ENCODE peak calls at places on chromosomes 12 and 14, in seven cellular contexts. M, B, R, I, X, A and Y are unnamed samples.
A peak's percentile ranks its signal among the peaks of the same experiment; 100 is the strongest.

GRCh38 chr12:109302358-109302757 is 6.7 kb downstream of the FOXN4 start:
- DNase-seq in A (no peak), M (no peak), X (no peak), B (no peak), R (no peak), I (peak; percentile 11), Y (no peak)

GRCh38 chr12:4107436-4107878 is 166.1 kb upstream of the CCND2 start:
- DNase-seq in R (peak; percentile 71), B (peak; percentile 79), I (peak; percentile 68), M (peak; percentile 48), A (no peak), X (peak; percentile 44), Y (peak; percentile 39)

GRCh38 chr12:70885952-70886351 is 34.6 kb downstream of the PTPRR start:
- DNase-seq in M (no peak), R (no peak), X (peak; percentile 8), I (no peak), A (no peak), B (no peak), Y (no peak)

GRCh38 chr12:13571035-13571434 is 374.5 kb downstream of the EMP1 start:
- DNase-seq in A (no peak), M (no peak), R (no peak), B (peak; percentile 86), X (no peak), I (no peak), Y (no peak)

GRCh38 chr14:93056166-93056839 is 59.4 kb downstream of the ITPK1 start:
- DNase-seq in A (no peak), I (no peak), B (no peak), M (no peak), R (no peak), X (no peak), Y (peak; percentile 52)

GRCh38 chr12:49296836-49297694 is 2.1 kb downstream of the PRPH start:
- DNase-seq in R (no peak), B (peak; percentile 75), A (no peak), M (peak; percentile 37), X (peak; percentile 33), I (peak; percentile 48), Y (no peak)

GRCh38 chr14:96189288-96189711 is 15.3 kb upstream of the BDKRB2 start:
- DNase-seq in M (peak; percentile 28), X (peak; percentile 69), R (no peak), B (no peak), I (peak; percentile 13), A (no peak), Y (peak; percentile 69)

GRCh38 chr12:128755565-128755964 is 68.2 kb downstream of the SLC15A4 start:
- DNase-seq in I (peak; percentile 82), B (no peak), R (no peak), X (no peak), A (no peak), M (no peak), Y (no peak)

GRCh38 chr12:51890135-51890464 is 2.2 kb downstream of the ANKRD33 start:
- DNase-seq in I (no peak), R (no peak), B (no peak), M (no peak), A (no peak), X (no peak), Y (no peak)

GRCh38 chr14:35814371-35815005 is 5.4 kb upstream of the RALGAPA1 start:
- DNase-seq in X (peak; percentile 34), I (peak; percentile 65), A (peak; percentile 69), B (peak; percentile 83), M (peak; percentile 48), R (peak; percentile 89), Y (peak; percentile 27)

GRCh38 chr12:111354511-111354910 is 14.4 kb downstream of the PHETA1 start:
- DNase-seq in X (no peak), R (no peak), I (no peak), A (no peak), M (no peak), B (no peak), Y (no peak)

GRCh38 chr12:108914031-108914630 is 34.2 kb downstream of the DAO start:
- DNase-seq in X (peak; percentile 20), A (no peak), I (no peak), R (no peak), M (peak; percentile 23), B (no peak), Y (no peak)

GRCh38 chr14:103259801-103260628 is 74.0 kb upstream of the EIF5 start:
- DNase-seq in A (no peak), X (peak; percentile 34), I (peak; percentile 81), B (no peak), R (no peak), M (peak; percentile 40), Y (no peak)

GRCh38 chr12:110780448-110780847 is 37.8 kb upstream of the PPP1CC start:
- DNase-seq in M (no peak), R (peak; percentile 65), X (no peak), A (no peak), B (no peak), I (no peak), Y (no peak)

GRCh38 chr12:130179621-130180020 is 17.4 kb downstream of the FZD10 start:
- DNase-seq in X (no peak), R (no peak), B (no peak), M (no peak), I (no peak), A (no peak), Y (no peak)

GRCh38 chr12:120064054-120064940 is 52.3 kb downstream of the RAB35 start:
- DNase-seq in X (no peak), B (no peak), I (no peak), M (no peak), A (no peak), R (no peak), Y (no peak)

GRCh38 chr14:102394717-102395378 is 32.1 kb downstream of the TECPR2 start:
- DNase-seq in A (no peak), B (no peak), M (no peak), X (no peak), R (no peak), I (no peak), Y (no peak)

GRCh38 chr12:46492471-46493351 is 120.1 kb upstream of the SLC38A2 start:
- DNase-seq in B (no peak), A (no peak), X (peak; percentile 29), M (no peak), I (peak; percentile 76), R (no peak), Y (no peak)

GRCh38 chr12:42823679-42824078 is 234.1 kb upstream of the PRICKLE1 start:
- DNase-seq in I (no peak), R (no peak), X (no peak), B (no peak), M (no peak), A (no peak), Y (no peak)

GRCh38 chr14:87944987-87945604 is 47.9 kb downstream of the GALC start:
- DNase-seq in B (peak; percentile 49), I (peak; percentile 47), A (no peak), M (peak; percentile 18), X (peak; percentile 20), R (no peak), Y (no peak)

GRCh38 chr12:95248095-95248494 is 30.5 kb downstream of the VEZT start:
- DNase-seq in I (no peak), M (no peak), R (no peak), B (no peak), A (no peak), X (no peak), Y (no peak)

GRCh38 chr12:109244043-109244442 is 65.0 kb downstream of the FOXN4 start:
- DNase-seq in A (no peak), M (no peak), I (no peak), R (no peak), B (no peak), X (no peak), Y (no peak)

GRCh38 chr12:14913381-14913781 is 25.0 kb downstream of the ERP27 start:
- DNase-seq in A (no peak), M (no peak), I (peak; percentile 66), B (peak; percentile 100), X (no peak), R (no peak), Y (no peak)

GRCh38 chr12:123597100-123597499 is 4.8 kb upstream of the DDX55 start:
- DNase-seq in R (no peak), A (no peak), I (no peak), X (no peak), M (no peak), B (no peak), Y (no peak)

GRCh38 chr12:19946549-19946948 is 421.8 kb upstream of the PDE3A start:
- DNase-seq in I (peak; percentile 69), M (peak; percentile 88), B (no peak), R (no peak), A (no peak), X (peak; percentile 82), Y (peak; percentile 84)

GRCh38 chr12:131353376-131353775 is 357.5 kb upstream of the SFSWAP start:
- DNase-seq in B (no peak), X (no peak), I (no peak), A (no peak), R (no peak), M (no peak), Y (no peak)

GRCh38 chr12:28290262-28290661 is 100.0 kb downstream of the CCDC91 start:
- DNase-seq in B (no peak), X (no peak), A (no peak), I (no peak), R (no peak), M (no peak), Y (no peak)

GRCh38 chr14:46651526-46652144 is at the start of gene RPL10L:
- DNase-seq in I (no peak), M (no peak), B (no peak), A (no peak), R (no peak), X (no peak), Y (no peak)

GRCh38 chr14:102474934-102475333 is 34.6 kb downstream of the ANKRD9 start:
- DNase-seq in B (no peak), A (peak; percentile 11), I (no peak), R (no peak), M (peak; percentile 64), X (peak; percentile 74), Y (no peak)

GRCh38 chr12:106170285-106170684 is 31.5 kb upstream of the NUAK1 start:
- DNase-seq in R (no peak), A (no peak), M (peak; percentile 49), B (no peak), I (peak; percentile 61), X (peak; percentile 82), Y (peak; percentile 19)

GRCh38 chr12:105561981-105562726 is 231.7 kb downstream of the C12orf75 start:
- DNase-seq in I (peak; percentile 92), B (peak; percentile 8), R (no peak), X (peak; percentile 47), A (peak; percentile 71), M (peak; percentile 92), Y (no peak)

GRCh38 chr12:124487834-124488165 is 79.6 kb downstream of the NCOR2 start:
- DNase-seq in I (no peak), R (no peak), M (no peak), A (no peak), B (no peak), X (no peak), Y (no peak)

GRCh38 chr14:61854898-61855297 is 92.7 kb downstream of the SNAPC1 start:
- DNase-seq in R (no peak), B (no peak), A (no peak), I (no peak), M (no peak), X (no peak), Y (no peak)

GRCh38 chr14:61526405-61527312 is 168.7 kb upstream of the HIF1A start:
- DNase-seq in B (no peak), I (peak; percentile 54), A (no peak), X (no peak), R (no peak), M (no peak), Y (no peak)